ENCODE peak calls at places on chromosome 17, in eight cellular contexts. One of them, this sample, is unnamed.

GRCh38 chr17:42698736-42699414 is 16.5 kb downstream of the CNTNAP1 start:
- DNase-seq in prostate gland: no peak
- DNase-seq in GM12891: peak
- DNase-seq in HepG2: no peak
- DNase-seq in stomach: no peak
- DNase-seq in sigmoid colon: no peak
- DNase-seq in HCT116: no peak
- DNase-seq in transverse colon: no peak
- DNase-seq in this sample: no peak

GRCh38 chr17:28394717-28395116 is 11.3 kb downstream of the SLC46A1 start:
- DNase-seq in GM12891: no peak
- DNase-seq in HCT116: no peak
- DNase-seq in HepG2: no peak
- DNase-seq in stomach: no peak
- DNase-seq in prostate gland: no peak
- DNase-seq in transverse colon: no peak
- DNase-seq in sigmoid colon: no peak
- DNase-seq in this sample: no peak

GRCh38 chr17:71855000-71855399 is 265.8 kb upstream of the SOX9 start:
- DNase-seq in HepG2: no peak
- DNase-seq in prostate gland: no peak
- DNase-seq in transverse colon: no peak
- DNase-seq in sigmoid colon: no peak
- DNase-seq in stomach: no peak
- DNase-seq in GM12891: no peak
- DNase-seq in HCT116: no peak
- DNase-seq in this sample: no peak

GRCh38 chr17:11598274-11599221 is at the start of gene DNAH9:
- DNase-seq in HepG2: peak
- DNase-seq in stomach: peak
- DNase-seq in HCT116: no peak
- DNase-seq in prostate gland: peak
- DNase-seq in transverse colon: peak
- DNase-seq in sigmoid colon: peak
- DNase-seq in GM12891: peak
- DNase-seq in this sample: peak

GRCh38 chr17:80092959-80093358 is 8.4 kb upstream of the GAA start:
- DNase-seq in HCT116: no peak
- DNase-seq in transverse colon: no peak
- DNase-seq in stomach: no peak
- DNase-seq in prostate gland: no peak
- DNase-seq in sigmoid colon: peak
- DNase-seq in GM12891: no peak
- DNase-seq in HepG2: no peak
- DNase-seq in this sample: no peak

GRCh38 chr17:18772471-18772870 is 8.5 kb upstream of the TVP23B start:
- DNase-seq in stomach: no peak
- DNase-seq in prostate gland: no peak
- DNase-seq in sigmoid colon: no peak
- DNase-seq in HepG2: no peak
- DNase-seq in transverse colon: no peak
- DNase-seq in HCT116: no peak
- DNase-seq in GM12891: no peak
- DNase-seq in this sample: no peak

GRCh38 chr17:47188266-47188665 is 829 bp downstream of the CDC27 start:
- DNase-seq in sigmoid colon: no peak
- DNase-seq in transverse colon: no peak
- DNase-seq in prostate gland: no peak
- DNase-seq in HepG2: no peak
- DNase-seq in HCT116: no peak
- DNase-seq in GM12891: no peak
- DNase-seq in stomach: no peak
- DNase-seq in this sample: no peak

GRCh38 chr17:51508048-51508447 is 247.7 kb downstream of the UTP18 start:
- DNase-seq in stomach: no peak
- DNase-seq in HepG2: no peak
- DNase-seq in sigmoid colon: no peak
- DNase-seq in HCT116: no peak
- DNase-seq in transverse colon: no peak
- DNase-seq in prostate gland: no peak
- DNase-seq in GM12891: no peak
- DNase-seq in this sample: no peak

GRCh38 chr17:79117905-79118487 is 43.4 kb downstream of the ENGASE start:
- DNase-seq in HCT116: no peak
- DNase-seq in GM12891: no peak
- DNase-seq in stomach: no peak
- DNase-seq in sigmoid colon: no peak
- DNase-seq in HepG2: no peak
- DNase-seq in prostate gland: no peak
- DNase-seq in transverse colon: no peak
- DNase-seq in this sample: no peak

GRCh38 chr17:63926164-63926563 is 6.0 kb downstream of the CD79B start:
- DNase-seq in transverse colon: no peak
- DNase-seq in HepG2: no peak
- DNase-seq in stomach: no peak
- DNase-seq in HCT116: no peak
- DNase-seq in prostate gland: no peak
- DNase-seq in GM12891: no peak
- DNase-seq in sigmoid colon: no peak
- DNase-seq in this sample: no peak

GRCh38 chr17:62996221-62996620 is 30.2 kb downstream of the TANC2 start:
- DNase-seq in stomach: no peak
- DNase-seq in sigmoid colon: no peak
- DNase-seq in prostate gland: no peak
- DNase-seq in HepG2: no peak
- DNase-seq in HCT116: no peak
- DNase-seq in transverse colon: no peak
- DNase-seq in GM12891: no peak
- DNase-seq in this sample: no peak

GRCh38 chr17:65742433-65743312 is 181.2 kb upstream of the AXIN2 start:
- DNase-seq in GM12891: no peak
- DNase-seq in sigmoid colon: no peak
- DNase-seq in stomach: no peak
- DNase-seq in HCT116: peak
- DNase-seq in HepG2: peak
- DNase-seq in prostate gland: no peak
- DNase-seq in transverse colon: no peak
- DNase-seq in this sample: no peak

GRCh38 chr17:74641949-74642298 is 18.4 kb upstream of the CD300E start:
- DNase-seq in HCT116: no peak
- DNase-seq in sigmoid colon: no peak
- DNase-seq in stomach: no peak
- DNase-seq in HepG2: no peak
- DNase-seq in prostate gland: no peak
- DNase-seq in GM12891: no peak
- DNase-seq in transverse colon: no peak
- DNase-seq in this sample: no peak

GRCh38 chr17:39094607-39095308 is 56.7 kb downstream of the PLXDC1 start:
- DNase-seq in stomach: no peak
- DNase-seq in GM12891: no peak
- DNase-seq in sigmoid colon: no peak
- DNase-seq in prostate gland: no peak
- DNase-seq in HCT116: no peak
- DNase-seq in transverse colon: peak
- DNase-seq in HepG2: no peak
- DNase-seq in this sample: no peak

GRCh38 chr17:74325376-74325742 is 667 bp upstream of the KIF19 start:
- DNase-seq in transverse colon: no peak
- DNase-seq in HCT116: no peak
- DNase-seq in stomach: no peak
- DNase-seq in prostate gland: no peak
- DNase-seq in GM12891: no peak
- DNase-seq in sigmoid colon: no peak
- DNase-seq in HepG2: no peak
- DNase-seq in this sample: no peak

GRCh38 chr17:1542316-1542715 is 20.3 kb downstream of the PITPNA start:
- DNase-seq in transverse colon: no peak
- DNase-seq in stomach: no peak
- DNase-seq in prostate gland: no peak
- DNase-seq in HepG2: no peak
- DNase-seq in sigmoid colon: no peak
- DNase-seq in GM12891: no peak
- DNase-seq in HCT116: no peak
- DNase-seq in this sample: no peak

GRCh38 chr17:51359055-51359454 is 98.7 kb downstream of the UTP18 start:
- DNase-seq in GM12891: no peak
- DNase-seq in HepG2: no peak
- DNase-seq in prostate gland: no peak
- DNase-seq in HCT116: no peak
- DNase-seq in transverse colon: no peak
- DNase-seq in stomach: no peak
- DNase-seq in sigmoid colon: no peak
- DNase-seq in this sample: no peak

GRCh38 chr17:43799047-43799446 is 18.8 kb downstream of the CFAP97D1 start:
- DNase-seq in transverse colon: no peak
- DNase-seq in sigmoid colon: no peak
- DNase-seq in stomach: no peak
- DNase-seq in HepG2: no peak
- DNase-seq in HCT116: no peak
- DNase-seq in prostate gland: no peak
- DNase-seq in GM12891: no peak
- DNase-seq in this sample: no peak

GRCh38 chr17:58666858-58667267 is 25.0 kb downstream of the TEX14 start:
- DNase-seq in stomach: peak
- DNase-seq in transverse colon: peak
- DNase-seq in HepG2: no peak
- DNase-seq in GM12891: no peak
- DNase-seq in HCT116: peak
- DNase-seq in sigmoid colon: peak
- DNase-seq in prostate gland: peak
- DNase-seq in this sample: no peak

GRCh38 chr17:56826611-56827414 is 6.9 kb downstream of the C17orf67 start:
- DNase-seq in stomach: no peak
- DNase-seq in prostate gland: no peak
- DNase-seq in sigmoid colon: no peak
- DNase-seq in HepG2: no peak
- DNase-seq in transverse colon: no peak
- DNase-seq in HCT116: no peak
- DNase-seq in GM12891: no peak
- DNase-seq in this sample: no peak

GRCh38 chr17:2050246-2050866 is 4.5 kb upstream of the HIC1 start:
- DNase-seq in HCT116: peak
- DNase-seq in prostate gland: peak
- DNase-seq in sigmoid colon: peak
- DNase-seq in GM12891: no peak
- DNase-seq in HepG2: no peak
- DNase-seq in stomach: peak
- DNase-seq in transverse colon: peak
- DNase-seq in this sample: peak

GRCh38 chr17:9185688-9186289 is 164.5 kb downstream of the NTN1 start:
- DNase-seq in HCT116: no peak
- DNase-seq in prostate gland: no peak
- DNase-seq in transverse colon: no peak
- DNase-seq in sigmoid colon: no peak
- DNase-seq in GM12891: no peak
- DNase-seq in HepG2: no peak
- DNase-seq in stomach: no peak
- DNase-seq in this sample: no peak

GRCh38 chr17:7885357-7886226 is 3.0 kb upstream of the CHD3 start:
- DNase-seq in HCT116: no peak
- DNase-seq in transverse colon: peak
- DNase-seq in HepG2: no peak
- DNase-seq in prostate gland: peak
- DNase-seq in stomach: peak
- DNase-seq in sigmoid colon: peak
- DNase-seq in GM12891: peak
- DNase-seq in this sample: no peak
- TF ChIP-seq POLR2AphosphoS5 in HCT116: no peak
- TF ChIP-seq POLR2AphosphoS5 in transverse colon: no peak
- TF ChIP-seq POLR2AphosphoS5 in HepG2: no peak
- TF ChIP-seq POLR2AphosphoS5 in prostate gland: no peak
- TF ChIP-seq POLR2AphosphoS5 in stomach: no peak
- TF ChIP-seq POLR2AphosphoS5 in sigmoid colon: peak
- TF ChIP-seq POLR2AphosphoS5 in GM12891: peak
- TF ChIP-seq POLR2AphosphoS5 in this sample: no peak

DNA sequence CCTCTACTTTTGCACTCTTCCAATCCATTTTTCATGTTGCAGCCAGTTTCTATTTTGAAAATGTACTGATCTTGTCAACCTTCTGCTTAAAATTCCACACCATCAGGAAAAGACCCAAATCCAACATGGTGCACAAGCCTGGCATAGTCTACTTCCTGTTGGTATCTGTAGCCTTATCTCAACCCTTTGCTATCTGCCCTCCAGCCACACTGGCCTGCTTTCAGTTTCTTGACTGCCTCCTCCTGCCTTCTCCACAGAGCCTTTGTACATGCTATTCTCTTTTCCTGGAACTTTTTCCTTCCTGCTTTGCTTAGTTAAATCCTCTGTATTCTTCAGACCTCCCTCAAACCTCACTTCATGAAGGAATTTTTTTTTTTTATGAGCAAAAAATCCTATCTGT is 31.5 kb downstream of the NLRP1 start:
- DNase-seq in GM12891: no peak
- DNase-seq in stomach: no peak
- DNase-seq in HCT116: no peak
- DNase-seq in transverse colon: no peak
- DNase-seq in prostate gland: no peak
- DNase-seq in sigmoid colon: no peak
- DNase-seq in HepG2: no peak
- DNase-seq in this sample: no peak
- TF ChIP-seq POLR2AphosphoS5 in GM12891: no peak
- TF ChIP-seq POLR2AphosphoS5 in stomach: no peak
- TF ChIP-seq POLR2AphosphoS5 in HCT116: no peak
- TF ChIP-seq POLR2AphosphoS5 in transverse colon: no peak
- TF ChIP-seq POLR2AphosphoS5 in prostate gland: no peak
- TF ChIP-seq POLR2AphosphoS5 in sigmoid colon: no peak
- TF ChIP-seq POLR2AphosphoS5 in HepG2: no peak
- TF ChIP-seq POLR2AphosphoS5 in this sample: no peak

GRCh38 chr17:48544356-48545021 is 420 bp downstream of the HOXB2 start:
- DNase-seq in prostate gland: peak
- DNase-seq in stomach: peak
- DNase-seq in transverse colon: peak
- DNase-seq in GM12891: no peak
- DNase-seq in HepG2: no peak
- DNase-seq in HCT116: no peak
- DNase-seq in sigmoid colon: peak
- DNase-seq in this sample: peak
- TF ChIP-seq POLR2AphosphoS5 in prostate gland: no peak
- TF ChIP-seq POLR2AphosphoS5 in stomach: peak
- TF ChIP-seq POLR2AphosphoS5 in transverse colon: peak
- TF ChIP-seq POLR2AphosphoS5 in GM12891: no peak
- TF ChIP-seq POLR2AphosphoS5 in HepG2: no peak
- TF ChIP-seq POLR2AphosphoS5 in HCT116: no peak
- TF ChIP-seq POLR2AphosphoS5 in sigmoid colon: peak
- TF ChIP-seq POLR2AphosphoS5 in this sample: peak

DNA sequence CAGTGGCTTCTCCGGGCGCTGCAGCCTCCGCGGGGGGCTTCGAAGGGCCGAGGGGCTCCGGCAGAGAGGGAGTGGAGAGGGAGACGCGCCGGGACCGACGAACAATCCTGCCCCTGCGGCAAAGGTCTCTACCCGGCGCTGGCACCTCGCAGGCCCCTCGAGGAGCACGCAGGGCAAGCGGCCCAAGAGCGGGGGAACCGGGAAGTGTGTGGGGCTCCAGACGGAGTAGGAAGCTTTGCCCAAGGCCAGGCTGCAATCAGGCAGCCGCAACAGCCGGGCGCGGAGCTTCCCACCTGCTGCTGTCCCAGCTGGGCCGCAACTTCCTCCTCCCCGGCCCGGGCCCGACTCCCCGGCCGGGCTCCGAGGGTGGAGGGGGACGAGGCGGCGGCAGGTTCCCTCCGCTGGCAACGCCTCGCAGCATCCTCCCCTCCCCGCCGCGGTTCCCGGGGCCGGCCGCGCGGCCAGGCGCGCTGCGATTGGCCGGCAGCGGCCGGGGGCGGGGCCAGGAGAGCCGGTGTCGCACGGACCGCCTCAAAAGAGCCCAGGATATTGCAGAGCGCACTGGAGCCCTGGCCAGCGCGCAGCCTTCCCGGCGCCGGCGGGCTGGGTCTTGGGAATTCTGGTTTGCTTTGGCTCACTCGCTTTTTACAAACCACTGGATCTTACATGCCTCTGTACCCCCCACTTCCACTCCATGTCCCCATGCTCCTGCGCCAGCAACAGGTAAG is at the start of gene KCNJ2:
- DNase-seq in HepG2: peak
- DNase-seq in GM12891: peak
- DNase-seq in stomach: peak
- DNase-seq in prostate gland: peak
- DNase-seq in HCT116: no peak
- DNase-seq in transverse colon: peak
- DNase-seq in sigmoid colon: peak
- DNase-seq in this sample: peak
- TF ChIP-seq POLR2AphosphoS5 in HepG2: no peak
- TF ChIP-seq POLR2AphosphoS5 in GM12891: no peak
- TF ChIP-seq POLR2AphosphoS5 in stomach: peak
- TF ChIP-seq POLR2AphosphoS5 in prostate gland: peak
- TF ChIP-seq POLR2AphosphoS5 in HCT116: no peak
- TF ChIP-seq POLR2AphosphoS5 in transverse colon: peak
- TF ChIP-seq POLR2AphosphoS5 in sigmoid colon: peak
- TF ChIP-seq POLR2AphosphoS5 in this sample: peak